ENCODE peak calls at places on chromosome 14, in four cellular contexts. D is kidney epithelial cell, K is fibroblast of mammary gland, C is pancreas. T is an unnamed sample.

GRCh38 chr14:51424569-51425251 is 184.7 kb downstream of the TMX1 start:
- DNase-seq in K (peak), C (no peak), D (no peak), T (no peak)

GRCh38 chr14:76976623-76977005 is 51.9 kb downstream of the IRF2BPL start:
- DNase-seq in K (no peak), C (no peak), D (no peak), T (no peak)

GRCh38 chr14:53306267-53306721 is 153.2 kb upstream of the DDHD1 start:
- DNase-seq in C (peak), D (no peak), K (peak), T (no peak)

GRCh38 chr14:55777867-55778266 is 197.9 kb downstream of the KTN1 start:
- DNase-seq in K (no peak), D (no peak), C (no peak), T (no peak)

GRCh38 chr14:96251656-96252155 is 4.3 kb upstream of the BDKRB1 start:
- DNase-seq in K (no peak), C (no peak), D (no peak), T (no peak)

GRCh38 chr14:99174081-99174851 is 97.7 kb downstream of the BCL11B start:
- DNase-seq in C (no peak), K (no peak), D (no peak), T (no peak)

GRCh38 chr14:76514599-76514998 is 138.7 kb downstream of the ESRRB start:
- DNase-seq in C (peak), K (peak), D (no peak), T (no peak)

GRCh38 chr14:37889087-37889486 is 293.7 kb downstream of the TTC6 start:
- DNase-seq in C (no peak), K (no peak), D (no peak), T (no peak)

GRCh38 chr14:106625181-106625580 is 1098.8 kb downstream of the TMEM121 start:
- DNase-seq in D (no peak), C (no peak), K (no peak), T (no peak)

GRCh38 chr14:37969511-37969979 is 238.2 kb upstream of the SSTR1 start:
- DNase-seq in K (no peak), C (peak), D (no peak), T (no peak)

GRCh38 chr14:102799684-102800562 is 22.7 kb downstream of the TRAF3 start:
- DNase-seq in D (no peak), K (peak), C (no peak), T (no peak)

GRCh38 chr14:54698501-54698900 is 131.6 kb downstream of the SAMD4A start:
- DNase-seq in D (no peak), C (no peak), K (no peak), T (no peak)

GRCh38 chr14:75125617-75126016 is 1.2 kb downstream of the NEK9 start:
- DNase-seq in C (no peak), D (no peak), K (peak), T (no peak)

GRCh38 chr14:57189070-57189469 is 79.6 kb downstream of the EXOC5 start:
- DNase-seq in C (no peak), D (no peak), K (peak), T (no peak)
- TF ChIP-seq CTCF in C (no peak), D (no peak), K (peak), T (peak)

GRCh38 chr14:49852351-49853157 is at the start of gene NEMF:
- DNase-seq in C (peak), K (peak), D (peak), T (peak)

GRCh38 chr14:49849213-49849847 is 3.3 kb downstream of the NEMF start:
- DNase-seq in K (no peak), C (no peak), D (no peak), T (no peak)

GRCh38 chr14:49853572-49854375 is 1.2 kb upstream of the NEMF start:
- DNase-seq in C (peak), D (peak), K (peak), T (peak)

GRCh38 chr14:49857427-49858003 is 4.9 kb upstream of the NEMF start:
- DNase-seq in C (no peak), K (no peak), D (no peak), T (no peak)

GRCh38 chr14:49853158-49853477 is 530 bp upstream of the NEMF start:
- DNase-seq in D (no peak), C (no peak), K (no peak), T (no peak)
- TF ChIP-seq CTCF in D (no peak), C (no peak), K (no peak), T (peak)

GRCh38 chr14:35046751-35047536 is 872 bp downstream of the FAM177A1 start:
- DNase-seq in D (no peak), K (peak), C (peak), T (no peak)
- TF ChIP-seq CTCF in D (no peak), K (no peak), C (no peak), T (no peak)

DNA sequence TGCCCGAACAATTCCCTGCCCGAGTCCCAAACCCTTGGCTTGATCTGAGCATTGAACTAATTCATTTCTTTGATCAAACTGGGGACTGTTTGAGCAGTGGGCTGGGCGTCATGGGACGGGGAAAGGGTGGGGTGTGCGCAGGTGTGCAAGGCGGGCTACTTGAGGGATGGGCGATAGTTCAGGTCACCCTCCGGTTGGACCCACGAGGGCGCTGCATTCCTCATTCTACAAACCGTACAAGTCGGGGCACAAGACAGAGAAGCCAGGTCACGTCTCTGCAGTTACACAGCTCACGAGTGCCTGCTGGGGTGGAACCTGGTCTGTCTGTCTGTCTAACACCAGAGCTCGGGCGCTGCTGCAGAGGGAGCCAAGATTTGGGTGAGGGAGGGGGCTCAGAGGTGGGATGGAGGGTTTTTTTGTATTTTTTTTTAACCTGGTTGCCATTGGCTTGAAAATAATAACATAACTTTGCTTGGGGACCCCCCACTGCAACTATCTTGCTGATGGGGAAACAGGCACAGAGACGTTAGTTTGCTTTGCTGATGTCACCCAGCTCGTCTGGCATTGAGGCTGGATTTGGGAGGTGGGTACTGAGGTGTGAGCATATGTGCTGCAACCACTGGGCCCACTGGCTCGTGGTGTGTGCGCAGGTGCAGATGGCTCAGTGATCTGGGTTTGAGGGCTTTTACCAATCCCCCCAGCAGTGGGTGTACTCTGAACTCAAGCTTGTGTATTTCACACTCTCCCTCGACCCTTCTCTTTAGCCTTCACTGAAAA is 7.6 kb upstream of the RTL1 start:
- DNase-seq in C (no peak), K (no peak), D (no peak), T (no peak)
- TF ChIP-seq CTCF in C (no peak), K (no peak), D (no peak), T (no peak)

GRCh38 chr14:49867831-49868719 is 15.5 kb upstream of the NEMF start:
- DNase-seq in K (peak), C (peak), D (peak), T (peak)
- TF ChIP-seq CTCF in K (no peak), C (no peak), D (no peak), T (no peak)

GRCh38 chr14:26137161-26137560 is 460.7 kb downstream of the NOVA1 start:
- DNase-seq in D (no peak), K (no peak), C (no peak), T (no peak)
- TF ChIP-seq CTCF in D (peak), K (peak), C (no peak), T (no peak)

GRCh38 chr14:78785265-78785664 is 615.1 kb downstream of the NRXN3 start:
- DNase-seq in K (peak), C (no peak), D (no peak), T (no peak)

GRCh38 chr14:78788467-78789360 is 618.5 kb downstream of the NRXN3 start:
- DNase-seq in C (no peak), D (no peak), K (peak), T (no peak)

GRCh38 chr14:78790262-78790661 is 620.1 kb downstream of the NRXN3 start:
- DNase-seq in C (no peak), K (peak), D (no peak), T (no peak)
- TF ChIP-seq CTCF in C (no peak), K (peak), D (no peak), T (peak)

GRCh38 chr14:64801046-64801445 is 78.7 kb downstream of the SPTB start:
- DNase-seq in K (no peak), D (no peak), C (no peak), T (no peak)

GRCh38 chr14:64800000-64800399 is 79.7 kb downstream of the SPTB start:
- DNase-seq in D (no peak), K (peak), C (no peak), T (no peak)

GRCh38 chr14:64799555-64799954 is 80.2 kb downstream of the SPTB start:
- DNase-seq in C (no peak), K (no peak), D (no peak), T (no peak)

GRCh38 chr14:64804754-64805260 is 74.9 kb downstream of the SPTB start:
- DNase-seq in D (no peak), K (no peak), C (no peak), T (no peak)

DNA sequence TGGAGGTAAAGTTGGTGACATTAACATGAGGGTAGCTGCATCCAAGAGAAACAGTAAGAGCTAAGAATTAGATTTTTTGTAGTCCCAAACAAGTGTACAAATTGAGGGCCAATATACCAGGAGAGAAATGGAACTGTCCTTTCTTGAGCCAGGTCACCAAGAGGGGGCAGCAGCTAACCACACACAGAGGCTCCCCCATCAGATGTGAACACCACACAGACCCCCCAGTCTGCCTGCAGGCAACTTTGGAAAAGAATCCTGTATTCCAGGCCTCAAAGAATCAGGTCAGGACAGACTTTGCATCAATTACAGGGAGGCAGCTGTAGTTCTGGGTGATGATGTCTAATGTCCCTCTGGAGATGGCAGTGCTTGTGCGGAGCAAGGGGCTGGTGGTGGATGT is 77.9 kb downstream of the SPTB start:
- DNase-seq in C (no peak), K (peak), D (no peak), T (no peak)
- TF ChIP-seq CTCF in C (no peak), K (peak), D (peak), T (peak)

GRCh38 chr14:23137221-23138172 is 18.4 kb upstream of the CEBPE start:
- DNase-seq in D (no peak), K (no peak), C (no peak), T (no peak)
- TF ChIP-seq CTCF in D (no peak), K (no peak), C (no peak), T (no peak)

T was measured in osteocyte.